ENCODE peak calls at places on chromosomes 2 and 18, in seven cellular contexts. One of them, this sample, is unnamed.

GRCh38 chr2:163345795-163346573 is 389.8 kb downstream of the FIGN start:
- DNase-seq in adrenal gland: no peak
- DNase-seq in body of pancreas: no peak
- DNase-seq in endothelial cell of umbilical vein: peak
- DNase-seq in prostate gland: peak
- DNase-seq in spleen: no peak
- DNase-seq in GM12878: peak
- DNase-seq in this sample: no peak

GRCh38 chr2:172427990-172428840 is 829 bp downstream of the ITGA6 start:
- DNase-seq in adrenal gland: peak
- DNase-seq in body of pancreas: peak
- DNase-seq in endothelial cell of umbilical vein: peak
- DNase-seq in prostate gland: peak
- DNase-seq in spleen: peak
- DNase-seq in GM12878: no peak
- DNase-seq in this sample: peak

GRCh38 chr18:32769242-32770180 is 3.3 kb downstream of the KLHL14 start:
- DNase-seq in adrenal gland: no peak
- DNase-seq in body of pancreas: no peak
- DNase-seq in endothelial cell of umbilical vein: no peak
- DNase-seq in prostate gland: no peak
- DNase-seq in spleen: peak
- DNase-seq in GM12878: no peak
- DNase-seq in this sample: no peak

GRCh38 chr2:191311156-191311555 is 66.0 kb downstream of the MYO1B start:
- DNase-seq in adrenal gland: no peak
- DNase-seq in body of pancreas: no peak
- DNase-seq in endothelial cell of umbilical vein: no peak
- DNase-seq in prostate gland: no peak
- DNase-seq in spleen: no peak
- DNase-seq in GM12878: no peak
- DNase-seq in this sample: no peak

GRCh38 chr2:231780123-231780908 is 766 bp downstream of the PDE6D start:
- DNase-seq in adrenal gland: no peak
- DNase-seq in body of pancreas: no peak
- DNase-seq in endothelial cell of umbilical vein: peak
- DNase-seq in prostate gland: no peak
- DNase-seq in spleen: peak
- DNase-seq in GM12878: no peak
- DNase-seq in this sample: peak

GRCh38 chr2:101432411-101433181 is 42.3 kb downstream of the RFX8 start:
- DNase-seq in adrenal gland: no peak
- DNase-seq in body of pancreas: no peak
- DNase-seq in endothelial cell of umbilical vein: no peak
- DNase-seq in prostate gland: no peak
- DNase-seq in spleen: no peak
- DNase-seq in GM12878: no peak
- DNase-seq in this sample: no peak

GRCh38 chr2:112185131-112185530 is 46.9 kb downstream of the FBLN7 start:
- DNase-seq in adrenal gland: no peak
- DNase-seq in body of pancreas: no peak
- DNase-seq in endothelial cell of umbilical vein: no peak
- DNase-seq in prostate gland: no peak
- DNase-seq in spleen: no peak
- DNase-seq in GM12878: no peak
- DNase-seq in this sample: no peak

GRCh38 chr2:190856985-190857384 is 23.6 kb upstream of the GLS start:
- DNase-seq in adrenal gland: no peak
- DNase-seq in body of pancreas: no peak
- DNase-seq in endothelial cell of umbilical vein: no peak
- DNase-seq in prostate gland: no peak
- DNase-seq in spleen: no peak
- DNase-seq in GM12878: no peak
- DNase-seq in this sample: no peak

GRCh38 chr2:60365556-60365955 is 187.9 kb downstream of the BCL11A start:
- DNase-seq in adrenal gland: no peak
- DNase-seq in body of pancreas: peak
- DNase-seq in endothelial cell of umbilical vein: no peak
- DNase-seq in prostate gland: no peak
- DNase-seq in spleen: no peak
- DNase-seq in GM12878: no peak
- DNase-seq in this sample: no peak

GRCh38 chr2:50535971-50536759 is 495.8 kb downstream of the NRXN1 start:
- DNase-seq in adrenal gland: no peak
- DNase-seq in body of pancreas: no peak
- DNase-seq in endothelial cell of umbilical vein: no peak
- DNase-seq in prostate gland: no peak
- DNase-seq in spleen: no peak
- DNase-seq in GM12878: no peak
- DNase-seq in this sample: no peak

GRCh38 chr18:26703170-26703933 is 155.0 kb upstream of the KCTD1 start:
- DNase-seq in adrenal gland: no peak
- DNase-seq in body of pancreas: peak
- DNase-seq in endothelial cell of umbilical vein: no peak
- DNase-seq in prostate gland: no peak
- DNase-seq in spleen: no peak
- DNase-seq in GM12878: no peak
- DNase-seq in this sample: no peak

GRCh38 chr2:73063909-73064875 is 7.3 kb downstream of the SFXN5 start:
- DNase-seq in adrenal gland: peak
- DNase-seq in body of pancreas: no peak
- DNase-seq in endothelial cell of umbilical vein: peak
- DNase-seq in prostate gland: no peak
- DNase-seq in spleen: peak
- DNase-seq in GM12878: no peak
- DNase-seq in this sample: no peak

GRCh38 chr2:65604246-65604645 is 171.8 kb upstream of the SPRED2 start:
- DNase-seq in adrenal gland: no peak
- DNase-seq in body of pancreas: no peak
- DNase-seq in endothelial cell of umbilical vein: no peak
- DNase-seq in prostate gland: no peak
- DNase-seq in spleen: no peak
- DNase-seq in GM12878: no peak
- DNase-seq in this sample: no peak

GRCh38 chr2:164504253-164504652 is 117.0 kb downstream of the GRB14 start:
- DNase-seq in adrenal gland: no peak
- DNase-seq in body of pancreas: no peak
- DNase-seq in endothelial cell of umbilical vein: no peak
- DNase-seq in prostate gland: no peak
- DNase-seq in spleen: no peak
- DNase-seq in GM12878: no peak
- DNase-seq in this sample: no peak

GRCh38 chr2:224722250-224722649 is 6.1 kb upstream of the CCDC195 start:
- DNase-seq in adrenal gland: no peak
- DNase-seq in body of pancreas: no peak
- DNase-seq in endothelial cell of umbilical vein: no peak
- DNase-seq in prostate gland: no peak
- DNase-seq in spleen: no peak
- DNase-seq in GM12878: no peak
- DNase-seq in this sample: no peak

GRCh38 chr2:43458002-43458628 is 137.7 kb downstream of the THADA start:
- DNase-seq in adrenal gland: no peak
- DNase-seq in body of pancreas: no peak
- DNase-seq in endothelial cell of umbilical vein: peak
- DNase-seq in prostate gland: no peak
- DNase-seq in spleen: no peak
- DNase-seq in GM12878: no peak
- DNase-seq in this sample: no peak

GRCh38 chr2:1493361-1494126 is 80.3 kb downstream of the TPO start:
- DNase-seq in adrenal gland: no peak
- DNase-seq in body of pancreas: no peak
- DNase-seq in endothelial cell of umbilical vein: no peak
- DNase-seq in prostate gland: no peak
- DNase-seq in spleen: peak
- DNase-seq in GM12878: no peak
- DNase-seq in this sample: no peak

GRCh38 chr2:173874899-173875247 is 90.3 kb downstream of the SP3 start:
- DNase-seq in adrenal gland: no peak
- DNase-seq in body of pancreas: no peak
- DNase-seq in endothelial cell of umbilical vein: no peak
- DNase-seq in prostate gland: no peak
- DNase-seq in spleen: no peak
- DNase-seq in GM12878: peak
- DNase-seq in this sample: no peak

GRCh38 chr2:71333619-71334018 is 2.0 kb downstream of the ZNF638 start:
- DNase-seq in adrenal gland: no peak
- DNase-seq in body of pancreas: no peak
- DNase-seq in endothelial cell of umbilical vein: peak
- DNase-seq in prostate gland: no peak
- DNase-seq in spleen: no peak
- DNase-seq in GM12878: no peak
- DNase-seq in this sample: no peak

GRCh38 chr18:76407681-76408080 is 87.4 kb downstream of the ZNF516 start:
- DNase-seq in adrenal gland: no peak
- DNase-seq in body of pancreas: no peak
- DNase-seq in endothelial cell of umbilical vein: no peak
- DNase-seq in prostate gland: no peak
- DNase-seq in spleen: no peak
- DNase-seq in GM12878: no peak
- DNase-seq in this sample: peak

GRCh38 chr2:19356545-19357382 is 1.7 kb downstream of the OSR1 start:
- DNase-seq in adrenal gland: no peak
- DNase-seq in body of pancreas: no peak
- DNase-seq in endothelial cell of umbilical vein: peak
- DNase-seq in prostate gland: no peak
- DNase-seq in spleen: no peak
- DNase-seq in GM12878: no peak
- DNase-seq in this sample: no peak

GRCh38 chr2:233084488-233084887 is 24.3 kb downstream of the INPP5D start:
- DNase-seq in adrenal gland: peak
- DNase-seq in body of pancreas: peak
- DNase-seq in endothelial cell of umbilical vein: peak
- DNase-seq in prostate gland: peak
- DNase-seq in spleen: peak
- DNase-seq in GM12878: peak
- DNase-seq in this sample: no peak
- TF ChIP-seq POLR2A in adrenal gland: no peak
- TF ChIP-seq POLR2A in body of pancreas: no peak
- TF ChIP-seq POLR2A in endothelial cell of umbilical vein: peak
- TF ChIP-seq POLR2A in prostate gland: no peak
- TF ChIP-seq POLR2A in spleen: no peak
- TF ChIP-seq POLR2A in GM12878: peak
- TF ChIP-seq POLR2A in this sample: no peak

GRCh38 chr2:120984452-120985173 is 248.9 kb downstream of the GLI2 start:
- DNase-seq in adrenal gland: no peak
- DNase-seq in body of pancreas: no peak
- DNase-seq in endothelial cell of umbilical vein: no peak
- DNase-seq in prostate gland: no peak
- DNase-seq in spleen: peak
- DNase-seq in GM12878: no peak
- DNase-seq in this sample: no peak

GRCh38 chr2:120984046-120984445 is 248.4 kb downstream of the GLI2 start:
- DNase-seq in adrenal gland: no peak
- DNase-seq in body of pancreas: no peak
- DNase-seq in endothelial cell of umbilical vein: no peak
- DNase-seq in prostate gland: no peak
- DNase-seq in spleen: peak
- DNase-seq in GM12878: no peak
- DNase-seq in this sample: no peak

GRCh38 chr2:120985997-120986651 is 250.5 kb downstream of the GLI2 start:
- DNase-seq in adrenal gland: no peak
- DNase-seq in body of pancreas: no peak
- DNase-seq in endothelial cell of umbilical vein: no peak
- DNase-seq in prostate gland: no peak
- DNase-seq in spleen: peak
- DNase-seq in GM12878: no peak
- DNase-seq in this sample: no peak

GRCh38 chr2:120986898-120987650 is 251.4 kb downstream of the GLI2 start:
- DNase-seq in adrenal gland: no peak
- DNase-seq in body of pancreas: no peak
- DNase-seq in endothelial cell of umbilical vein: no peak
- DNase-seq in prostate gland: no peak
- DNase-seq in spleen: peak
- DNase-seq in GM12878: no peak
- DNase-seq in this sample: no peak

DNA sequence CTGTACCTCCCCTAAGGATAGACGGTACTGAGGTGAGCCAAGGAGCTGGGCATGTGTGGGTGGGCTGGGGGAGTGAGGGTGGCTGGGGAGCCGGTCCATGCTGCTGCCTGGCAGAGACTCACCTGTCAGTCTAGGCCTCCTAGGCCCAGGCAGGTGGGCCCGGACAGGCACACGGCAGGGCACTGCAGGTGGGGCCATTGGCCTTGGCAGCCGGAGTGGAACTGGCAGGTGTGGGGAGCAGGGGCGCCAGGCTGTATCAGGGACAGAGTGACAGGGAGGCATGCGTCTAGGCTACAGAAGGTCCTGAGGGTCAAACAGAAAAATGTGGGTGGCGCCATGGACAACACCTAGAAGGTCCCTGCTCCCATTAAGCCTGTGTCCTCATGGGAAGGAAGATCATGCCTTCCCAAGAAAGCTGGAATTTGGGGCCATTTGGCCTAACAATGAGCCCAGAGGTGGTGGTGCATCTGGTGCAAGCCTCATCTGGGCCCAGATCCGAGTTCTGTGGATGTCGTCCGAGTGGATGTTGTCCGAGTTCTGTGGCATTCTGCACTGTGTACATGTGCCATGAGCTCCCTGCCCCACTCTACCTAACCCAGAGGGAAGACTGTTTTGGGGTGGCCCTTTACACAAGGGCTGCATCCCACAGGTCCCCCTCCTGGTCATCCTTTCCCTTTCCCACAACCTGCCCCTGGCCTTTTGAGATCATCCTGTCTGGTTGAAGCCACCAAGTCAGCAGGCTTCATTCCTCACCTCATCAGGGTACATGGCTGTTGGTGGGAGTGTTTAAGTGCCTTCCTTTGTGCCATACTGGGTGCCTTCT is 249.7 kb downstream of the GLI2 start:
- DNase-seq in adrenal gland: no peak
- DNase-seq in body of pancreas: no peak
- DNase-seq in endothelial cell of umbilical vein: no peak
- DNase-seq in prostate gland: no peak
- DNase-seq in spleen: peak
- DNase-seq in GM12878: no peak
- DNase-seq in this sample: no peak
- H3K27ac ChIP-seq in adrenal gland: no peak
- H3K27ac ChIP-seq in body of pancreas: no peak
- H3K27ac ChIP-seq in endothelial cell of umbilical vein: no peak
- H3K27ac ChIP-seq in prostate gland: no peak
- H3K27ac ChIP-seq in spleen: no peak
- H3K27ac ChIP-seq in GM12878: no peak
- H3K27ac ChIP-seq in this sample: no peak

GRCh38 chr2:113712941-113713340 is 43.5 kb downstream of the SLC35F5 start:
- DNase-seq in adrenal gland: no peak
- DNase-seq in body of pancreas: no peak
- DNase-seq in endothelial cell of umbilical vein: no peak
- DNase-seq in prostate gland: no peak
- DNase-seq in spleen: no peak
- DNase-seq in GM12878: no peak
- DNase-seq in this sample: no peak
- TF ChIP-seq POLR2A in adrenal gland: no peak
- TF ChIP-seq POLR2A in body of pancreas: no peak
- TF ChIP-seq POLR2A in endothelial cell of umbilical vein: no peak
- TF ChIP-seq POLR2A in prostate gland: no peak
- TF ChIP-seq POLR2A in spleen: no peak
- TF ChIP-seq POLR2A in GM12878: no peak
- TF ChIP-seq POLR2A in this sample: no peak

DNA sequence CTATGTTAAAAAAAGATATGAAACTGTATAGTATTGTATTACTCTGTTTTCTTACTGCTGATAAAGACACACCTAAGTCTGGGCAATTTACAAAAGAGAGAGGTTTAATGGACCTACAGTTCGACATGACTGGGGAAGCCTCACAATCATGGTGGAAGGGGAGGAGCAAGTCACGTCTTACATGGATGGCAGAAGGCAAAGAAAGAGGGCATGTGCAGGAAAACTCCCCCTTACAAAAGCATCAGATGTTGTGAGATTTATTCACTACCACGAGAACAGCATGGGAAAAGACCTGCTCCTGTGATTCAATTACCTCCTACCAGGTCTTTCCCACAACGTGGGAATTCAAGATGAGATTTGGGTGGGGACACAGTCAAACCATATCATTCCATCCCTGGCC is 57.0 kb downstream of the NCOA1 start:
- DNase-seq in adrenal gland: no peak
- DNase-seq in body of pancreas: no peak
- DNase-seq in endothelial cell of umbilical vein: no peak
- DNase-seq in prostate gland: no peak
- DNase-seq in spleen: no peak
- DNase-seq in GM12878: no peak
- DNase-seq in this sample: no peak
- H3K27ac ChIP-seq in adrenal gland: no peak
- H3K27ac ChIP-seq in body of pancreas: no peak
- H3K27ac ChIP-seq in endothelial cell of umbilical vein: no peak
- H3K27ac ChIP-seq in prostate gland: no peak
- H3K27ac ChIP-seq in spleen: no peak
- H3K27ac ChIP-seq in GM12878: no peak
- H3K27ac ChIP-seq in this sample: no peak